ENCODE peak calls at places on chromosome X, in seven cellular contexts. A is nephron progenitor cell; N is fibroblast of lung; P is activated CD4-positive, alpha-beta T cell treated with anti-CD3 and anti-CD28 coated beads, Interleukin-2, amount 50 U/mL, for 1 hour; V is Panc1; U is upper lobe of right lung; S is neural progenitor cell. B is an unnamed sample.

GRCh38 chrX:138771042-138771441 is 59.5 kb upstream of the FGF13 start:
- DNase-seq in A (no peak), N (no peak), P (no peak), V (no peak), U (no peak), S (no peak), B (no peak)

GRCh38 chrX:151789179-151789800 is 54.7 kb downstream of the CNGA2 start:
- DNase-seq in A (no peak), N (peak; percentile 96), P (no peak), V (no peak), U (no peak), S (no peak), B (peak; percentile 60)

GRCh38 chrX:103098488-103098887 is 5.5 kb upstream of the NXF3 start:
- DNase-seq in A (no peak), N (no peak), P (no peak), V (no peak), U (no peak), S (no peak), B (no peak)

GRCh38 chrX:130393451-130394074 is 8.1 kb upstream of the GPR119 start:
- DNase-seq in A (peak; percentile 61), N (peak; percentile 27), P (no peak), V (peak; percentile 20), U (no peak), S (peak; percentile 65), B (peak; percentile 40)

GRCh38 chrX:107857815-107858214 is 32.1 kb downstream of the MID2 start:
- DNase-seq in A (no peak), N (no peak), P (no peak), V (no peak), U (no peak), S (no peak), B (no peak)

GRCh38 chrX:30895331-30895730 is 6.3 kb upstream of the TAB3 start:
- DNase-seq in A (no peak), N (no peak), P (no peak), V (no peak), U (no peak), S (no peak), B (no peak)

GRCh38 chrX:629230-630006 is 1.2 kb upstream of the SHOX start:
- DNase-seq in A (no peak), N (no peak), P (no peak), V (no peak), U (no peak), S (peak; percentile 37), B (no peak)

GRCh38 chrX:72124540-72125201 is 7.0 kb downstream of the RTL5 start:
- DNase-seq in A (no peak), N (no peak), P (no peak), V (no peak), U (no peak), S (no peak), B (no peak)

GRCh38 chrX:54748626-54749025 is 49.4 kb downstream of the ITIH6 start:
- DNase-seq in A (no peak), N (no peak), P (no peak), V (no peak), U (no peak), S (no peak), B (no peak)

GRCh38 chrX:107571296-107571998 is 56.9 kb upstream of the PRPS1 start:
- DNase-seq in A (no peak), N (peak; percentile 97), P (no peak), V (peak; percentile 80), U (no peak), S (no peak), B (peak; percentile 19)